ENCODE peak calls at places on chromosomes 5 and 9, in seven cellular contexts. One of them, this sample, is unnamed.

GRCh38 chr5:96481396-96481795 is 48.3 kb upstream of the PCSK1 start:
- DNase-seq in EH: peak
- DNase-seq in posterior cingulate gyrus: no peak
- DNase-seq in stimulated activated effector memory CD8-positive, alpha-beta T cell treated with anti-CD3 and anti-CD28 coated beads, Interleukin-12 subunit alpha, Interleukin-12 subunit beta, amount 100 ng/mL, for 72 hours: no peak
- DNase-seq in neural crest cell: no peak
- DNase-seq in NCI-H1417: no peak
- DNase-seq in lower leg skin: no peak
- DNase-seq in this sample: no peak

GRCh38 chr5:57482671-57483106 is at the start of gene ACTBL2:
- DNase-seq in EH: peak
- DNase-seq in posterior cingulate gyrus: no peak
- DNase-seq in stimulated activated effector memory CD8-positive, alpha-beta T cell treated with anti-CD3 and anti-CD28 coated beads, Interleukin-12 subunit alpha, Interleukin-12 subunit beta, amount 100 ng/mL, for 72 hours: no peak
- DNase-seq in neural crest cell: no peak
- DNase-seq in NCI-H1417: no peak
- DNase-seq in lower leg skin: no peak
- DNase-seq in this sample: no peak

GRCh38 chr9:132350861-132351315 is 3.9 kb downstream of the SETX start:
- DNase-seq in EH: peak
- DNase-seq in posterior cingulate gyrus: no peak
- DNase-seq in stimulated activated effector memory CD8-positive, alpha-beta T cell treated with anti-CD3 and anti-CD28 coated beads, Interleukin-12 subunit alpha, Interleukin-12 subunit beta, amount 100 ng/mL, for 72 hours: no peak
- DNase-seq in neural crest cell: no peak
- DNase-seq in NCI-H1417: no peak
- DNase-seq in lower leg skin: no peak
- DNase-seq in this sample: no peak

GRCh38 chr9:87766697-87767096 is 40.8 kb downstream of the CTSL start:
- DNase-seq in EH: no peak
- DNase-seq in posterior cingulate gyrus: no peak
- DNase-seq in stimulated activated effector memory CD8-positive, alpha-beta T cell treated with anti-CD3 and anti-CD28 coated beads, Interleukin-12 subunit alpha, Interleukin-12 subunit beta, amount 100 ng/mL, for 72 hours: no peak
- DNase-seq in neural crest cell: no peak
- DNase-seq in NCI-H1417: no peak
- DNase-seq in lower leg skin: no peak
- DNase-seq in this sample: no peak

GRCh38 chr5:139985733-139986132 is 57.4 kb downstream of the NRG2 start:
- DNase-seq in EH: peak
- DNase-seq in posterior cingulate gyrus: no peak
- DNase-seq in stimulated activated effector memory CD8-positive, alpha-beta T cell treated with anti-CD3 and anti-CD28 coated beads, Interleukin-12 subunit alpha, Interleukin-12 subunit beta, amount 100 ng/mL, for 72 hours: no peak
- DNase-seq in neural crest cell: no peak
- DNase-seq in NCI-H1417: peak
- DNase-seq in lower leg skin: no peak
- DNase-seq in this sample: no peak

GRCh38 chr5:143200781-143201398 is 202.6 kb downstream of the NR3C1 start:
- DNase-seq in EH: peak
- DNase-seq in posterior cingulate gyrus: no peak
- DNase-seq in stimulated activated effector memory CD8-positive, alpha-beta T cell treated with anti-CD3 and anti-CD28 coated beads, Interleukin-12 subunit alpha, Interleukin-12 subunit beta, amount 100 ng/mL, for 72 hours: no peak
- DNase-seq in neural crest cell: no peak
- DNase-seq in NCI-H1417: no peak
- DNase-seq in lower leg skin: no peak
- DNase-seq in this sample: no peak

GRCh38 chr5:423626-424258 is 19.2 kb upstream of the EXOC3 start:
- DNase-seq in EH: no peak
- DNase-seq in posterior cingulate gyrus: no peak
- DNase-seq in stimulated activated effector memory CD8-positive, alpha-beta T cell treated with anti-CD3 and anti-CD28 coated beads, Interleukin-12 subunit alpha, Interleukin-12 subunit beta, amount 100 ng/mL, for 72 hours: no peak
- DNase-seq in neural crest cell: no peak
- DNase-seq in NCI-H1417: no peak
- DNase-seq in lower leg skin: peak
- DNase-seq in this sample: no peak

GRCh38 chr5:5135957-5136676 is 4.0 kb upstream of the ADAMTS16 start:
- DNase-seq in EH: peak
- DNase-seq in posterior cingulate gyrus: no peak
- DNase-seq in stimulated activated effector memory CD8-positive, alpha-beta T cell treated with anti-CD3 and anti-CD28 coated beads, Interleukin-12 subunit alpha, Interleukin-12 subunit beta, amount 100 ng/mL, for 72 hours: no peak
- DNase-seq in neural crest cell: no peak
- DNase-seq in NCI-H1417: no peak
- DNase-seq in lower leg skin: no peak
- DNase-seq in this sample: no peak

GRCh38 chr9:113566011-113566711 is 102.6 kb downstream of the RGS3 start:
- DNase-seq in EH: no peak
- DNase-seq in posterior cingulate gyrus: no peak
- DNase-seq in stimulated activated effector memory CD8-positive, alpha-beta T cell treated with anti-CD3 and anti-CD28 coated beads, Interleukin-12 subunit alpha, Interleukin-12 subunit beta, amount 100 ng/mL, for 72 hours: no peak
- DNase-seq in neural crest cell: no peak
- DNase-seq in NCI-H1417: no peak
- DNase-seq in lower leg skin: peak
- DNase-seq in this sample: no peak

GRCh38 chr5:134003064-134003956 is 1.5 kb downstream of the VDAC1 start:
- DNase-seq in EH: peak
- DNase-seq in posterior cingulate gyrus: no peak
- DNase-seq in stimulated activated effector memory CD8-positive, alpha-beta T cell treated with anti-CD3 and anti-CD28 coated beads, Interleukin-12 subunit alpha, Interleukin-12 subunit beta, amount 100 ng/mL, for 72 hours: no peak
- DNase-seq in neural crest cell: no peak
- DNase-seq in NCI-H1417: no peak
- DNase-seq in lower leg skin: no peak
- DNase-seq in this sample: peak

GRCh38 chr5:170330568-170331054 is 33.0 kb upstream of the LCP2 start:
- DNase-seq in EH: no peak
- DNase-seq in posterior cingulate gyrus: no peak
- DNase-seq in stimulated activated effector memory CD8-positive, alpha-beta T cell treated with anti-CD3 and anti-CD28 coated beads, Interleukin-12 subunit alpha, Interleukin-12 subunit beta, amount 100 ng/mL, for 72 hours: peak
- DNase-seq in neural crest cell: no peak
- DNase-seq in NCI-H1417: no peak
- DNase-seq in lower leg skin: peak
- DNase-seq in this sample: no peak

GRCh38 chr9:124659099-124659659 is 111.9 kb downstream of the NR6A1 start:
- DNase-seq in EH: peak
- DNase-seq in posterior cingulate gyrus: peak
- DNase-seq in stimulated activated effector memory CD8-positive, alpha-beta T cell treated with anti-CD3 and anti-CD28 coated beads, Interleukin-12 subunit alpha, Interleukin-12 subunit beta, amount 100 ng/mL, for 72 hours: peak
- DNase-seq in neural crest cell: peak
- DNase-seq in NCI-H1417: peak
- DNase-seq in lower leg skin: peak
- DNase-seq in this sample: peak

GRCh38 chr9:84697494-84698114 is 28.1 kb downstream of the NTRK2 start:
- DNase-seq in EH: peak
- DNase-seq in posterior cingulate gyrus: peak
- DNase-seq in stimulated activated effector memory CD8-positive, alpha-beta T cell treated with anti-CD3 and anti-CD28 coated beads, Interleukin-12 subunit alpha, Interleukin-12 subunit beta, amount 100 ng/mL, for 72 hours: peak
- DNase-seq in neural crest cell: peak
- DNase-seq in NCI-H1417: peak
- DNase-seq in lower leg skin: peak
- DNase-seq in this sample: peak

GRCh38 chr5:115209279-115209678 is 39.6 kb upstream of the TRIM36 start:
- DNase-seq in EH: no peak
- DNase-seq in posterior cingulate gyrus: no peak
- DNase-seq in stimulated activated effector memory CD8-positive, alpha-beta T cell treated with anti-CD3 and anti-CD28 coated beads, Interleukin-12 subunit alpha, Interleukin-12 subunit beta, amount 100 ng/mL, for 72 hours: peak
- DNase-seq in neural crest cell: no peak
- DNase-seq in NCI-H1417: no peak
- DNase-seq in lower leg skin: no peak
- DNase-seq in this sample: no peak

GRCh38 chr9:13292158-13292557 is 12.7 kb upstream of the MPDZ start:
- DNase-seq in EH: no peak
- DNase-seq in posterior cingulate gyrus: no peak
- DNase-seq in stimulated activated effector memory CD8-positive, alpha-beta T cell treated with anti-CD3 and anti-CD28 coated beads, Interleukin-12 subunit alpha, Interleukin-12 subunit beta, amount 100 ng/mL, for 72 hours: no peak
- DNase-seq in neural crest cell: no peak
- DNase-seq in NCI-H1417: no peak
- DNase-seq in lower leg skin: no peak
- DNase-seq in this sample: no peak

GRCh38 chr5:129448654-129449053 is 11.4 kb upstream of the ADAMTS19 start:
- DNase-seq in EH: no peak
- DNase-seq in posterior cingulate gyrus: no peak
- DNase-seq in stimulated activated effector memory CD8-positive, alpha-beta T cell treated with anti-CD3 and anti-CD28 coated beads, Interleukin-12 subunit alpha, Interleukin-12 subunit beta, amount 100 ng/mL, for 72 hours: no peak
- DNase-seq in neural crest cell: no peak
- DNase-seq in NCI-H1417: no peak
- DNase-seq in lower leg skin: no peak
- DNase-seq in this sample: no peak

GRCh38 chr9:105333811-105334210 is 89.4 kb downstream of the SLC44A1 start:
- DNase-seq in EH: no peak
- DNase-seq in posterior cingulate gyrus: no peak
- DNase-seq in stimulated activated effector memory CD8-positive, alpha-beta T cell treated with anti-CD3 and anti-CD28 coated beads, Interleukin-12 subunit alpha, Interleukin-12 subunit beta, amount 100 ng/mL, for 72 hours: no peak
- DNase-seq in neural crest cell: no peak
- DNase-seq in NCI-H1417: no peak
- DNase-seq in lower leg skin: no peak
- DNase-seq in this sample: no peak

GRCh38 chr5:76952795-76953536 is at the start of gene CRHBP:
- DNase-seq in EH: no peak
- DNase-seq in posterior cingulate gyrus: no peak
- DNase-seq in stimulated activated effector memory CD8-positive, alpha-beta T cell treated with anti-CD3 and anti-CD28 coated beads, Interleukin-12 subunit alpha, Interleukin-12 subunit beta, amount 100 ng/mL, for 72 hours: no peak
- DNase-seq in neural crest cell: no peak
- DNase-seq in NCI-H1417: no peak
- DNase-seq in lower leg skin: no peak
- DNase-seq in this sample: no peak

GRCh38 chr5:164289526-164289925 is 784.1 kb downstream of the MAT2B start:
- DNase-seq in EH: no peak
- DNase-seq in posterior cingulate gyrus: no peak
- DNase-seq in stimulated activated effector memory CD8-positive, alpha-beta T cell treated with anti-CD3 and anti-CD28 coated beads, Interleukin-12 subunit alpha, Interleukin-12 subunit beta, amount 100 ng/mL, for 72 hours: no peak
- DNase-seq in neural crest cell: no peak
- DNase-seq in NCI-H1417: no peak
- DNase-seq in lower leg skin: no peak
- DNase-seq in this sample: no peak

GRCh38 chr9:105432247-105432857 is 15.5 kb upstream of the FSD1L start:
- DNase-seq in EH: no peak
- DNase-seq in posterior cingulate gyrus: no peak
- DNase-seq in stimulated activated effector memory CD8-positive, alpha-beta T cell treated with anti-CD3 and anti-CD28 coated beads, Interleukin-12 subunit alpha, Interleukin-12 subunit beta, amount 100 ng/mL, for 72 hours: no peak
- DNase-seq in neural crest cell: no peak
- DNase-seq in NCI-H1417: no peak
- DNase-seq in lower leg skin: no peak
- DNase-seq in this sample: peak

GRCh38 chr5:149930754-149931574 is 13.6 kb downstream of the PDE6A start:
- DNase-seq in EH: no peak
- DNase-seq in posterior cingulate gyrus: no peak
- DNase-seq in stimulated activated effector memory CD8-positive, alpha-beta T cell treated with anti-CD3 and anti-CD28 coated beads, Interleukin-12 subunit alpha, Interleukin-12 subunit beta, amount 100 ng/mL, for 72 hours: no peak
- DNase-seq in neural crest cell: no peak
- DNase-seq in NCI-H1417: no peak
- DNase-seq in lower leg skin: no peak
- DNase-seq in this sample: no peak

GRCh38 chr5:77208507-77209163 is 1.8 kb upstream of the PDE8B start:
- DNase-seq in EH: no peak
- DNase-seq in posterior cingulate gyrus: no peak
- DNase-seq in stimulated activated effector memory CD8-positive, alpha-beta T cell treated with anti-CD3 and anti-CD28 coated beads, Interleukin-12 subunit alpha, Interleukin-12 subunit beta, amount 100 ng/mL, for 72 hours: no peak
- DNase-seq in neural crest cell: no peak
- DNase-seq in NCI-H1417: no peak
- DNase-seq in lower leg skin: no peak
- DNase-seq in this sample: no peak

This sample was measured in NCI-H524.